ENCODE peak calls at places on chromosomes 11 and 22, in four cellular contexts. N is H1, X is GM12878, M is GM12892. L is an unnamed sample.

GRCh38 chr11:114785820-114786219 is 107.5 kb downstream of the NXPE2 start:
- DNase-seq in N (no peak), X (no peak), M (no peak), L (no peak)

GRCh38 chr22:24303007-24303406 is 32.4 kb downstream of the SPECC1L start:
- DNase-seq in N (no peak), X (no peak), M (no peak), L (no peak)

GRCh38 chr11:14636119-14636518 is 7.5 kb upstream of the PDE3B start:
- DNase-seq in N (no peak), X (no peak), M (no peak), L (no peak)

GRCh38 chr11:116641561-116642045 is 131.2 kb downstream of the BUD13 start:
- DNase-seq in N (peak), X (no peak), M (peak), L (peak)

GRCh38 chr11:2097356-2097997 is 41.7 kb downstream of the IGF2 start:
- DNase-seq in N (peak), X (no peak), M (no peak), L (peak)

GRCh38 chr22:48696371-48696770 is 1131.3 kb downstream of the BRD1 start:
- DNase-seq in N (no peak), X (no peak), M (no peak), L (no peak)

GRCh38 chr11:6387811-6388599 is 2.3 kb upstream of the SMPD1 start:
- DNase-seq in N (no peak), X (no peak), M (no peak), L (no peak)

GRCh38 chr22:19705181-19705934 is 8.9 kb upstream of the SEPTIN5 start:
- DNase-seq in N (peak), X (no peak), M (no peak), L (peak)

GRCh38 chr11:125569913-125570621 is 790 bp downstream of the EI24 start:
- DNase-seq in N (no peak), X (no peak), M (peak), L (no peak)

GRCh38 chr11:61963282-61964057 is 4.0 kb downstream of the FTH1 start:
- DNase-seq in N (no peak), X (peak), M (no peak), L (no peak)

GRCh38 chr11:102626686-102627085 is 1.6 kb upstream of the MMP20 start:
- DNase-seq in N (no peak), X (no peak), M (no peak), L (no peak)

GRCh38 chr22:46336119-46337078 is 885 bp downstream of the TRMU start:
- DNase-seq in N (no peak), X (no peak), M (no peak), L (no peak)

GRCh38 chr11:73386026-73386425 is 9.8 kb downstream of the RELT start:
- DNase-seq in N (no peak), X (peak), M (no peak), L (peak)

GRCh38 chr11:78730267-78730824 is 155.7 kb upstream of the NARS2 start:
- DNase-seq in N (no peak), X (no peak), M (no peak), L (no peak)

GRCh38 chr22:48892571-48893287 is 934.9 kb downstream of the BRD1 start:
- DNase-seq in N (no peak), X (no peak), M (no peak), L (no peak)

GRCh38 chr11:77506857-77507256 is 33.0 kb upstream of the PAK1 start:
- DNase-seq in N (no peak), X (no peak), M (no peak), L (no peak)

GRCh38 chr11:298406-299065 is 790 bp downstream of the IFITM5 start:
- DNase-seq in N (no peak), X (no peak), M (no peak), L (no peak)

GRCh38 chr11:36374726-36375125 is 78.6 kb downstream of the PRR5L start:
- DNase-seq in N (no peak), X (no peak), M (no peak), L (no peak)

GRCh38 chr22:45262931-45263789 is 21.6 kb upstream of the UPK3A start:
- DNase-seq in N (no peak), X (peak), M (peak), L (peak)

GRCh38 chr22:43733138-43733537 is 79.0 kb downstream of the EFCAB6 start:
- DNase-seq in N (no peak), X (no peak), M (no peak), L (no peak)

GRCh38 chr11:117972044-117972443 is 14.2 kb upstream of the IL10RA start:
- DNase-seq in N (no peak), X (no peak), M (no peak), L (no peak)

GRCh38 chr22:35443790-35444684 is 44.1 kb downstream of the MCM5 start:
- DNase-seq in N (no peak), X (no peak), M (no peak), L (no peak)

GRCh38 chr11:12693485-12694181 is 19.4 kb downstream of the TEAD1 start:
- DNase-seq in N (no peak), X (no peak), M (no peak), L (no peak)

GRCh38 chr11:27319065-27319464 is 44.0 kb downstream of the CCDC34 start:
- DNase-seq in N (no peak), X (peak), M (peak), L (peak)

GRCh38 chr22:35582218-35582860 is 34.8 kb downstream of the MB start:
- DNase-seq in N (no peak), X (no peak), M (no peak), L (no peak)

GRCh38 chr22:42258126-42258525 is 12.3 kb downstream of the TCF20 start:
- DNase-seq in N (no peak), X (no peak), M (no peak), L (no peak)

GRCh38 chr11:17494019-17494418 is 17.4 kb upstream of the ABCC8 start:
- DNase-seq in N (no peak), X (no peak), M (no peak), L (no peak)

GRCh38 chr11:32575070-32575469 is 8.6 kb upstream of the EIF3M start:
- DNase-seq in N (no peak), X (no peak), M (no peak), L (no peak)

GRCh38 chr11:57647368-57647767 is 2.3 kb downstream of the YPEL4 start:
- DNase-seq in N (no peak), X (no peak), M (no peak), L (no peak)

GRCh38 chr11:101128571-101129202 is 926 bp downstream of the PGR start:
- DNase-seq in N (no peak), X (no peak), M (no peak), L (no peak)

GRCh38 chr22:46504586-46504985 is 32.8 kb downstream of the CELSR1 start:
- DNase-seq in N (no peak), X (no peak), M (no peak), L (no peak)

GRCh38 chr11:3674189-3674588 is 3.0 kb upstream of the CHRNA10 start:
- DNase-seq in N (peak), X (no peak), M (no peak), L (no peak)

GRCh38 chr11:119433369-119433749 is 10.4 kb upstream of the THY1 start:
- DNase-seq in N (no peak), X (no peak), M (no peak), L (no peak)

GRCh38 chr11:112042161-112042960 is 17.2 kb downstream of the DLAT start:
- DNase-seq in N (no peak), X (no peak), M (no peak), L (no peak)

GRCh38 chr11:75507571-75507970 is 18.2 kb downstream of the GDPD5 start:
- DNase-seq in N (no peak), X (no peak), M (no peak), L (no peak)

GRCh38 chr11:88303037-88303436 is 34.5 kb downstream of the CTSC start:
- DNase-seq in N (no peak), X (peak), M (no peak), L (no peak)

GRCh38 chr11:77179681-77180080 is 51.6 kb downstream of the MYO7A start:
- DNase-seq in N (no peak), X (no peak), M (no peak), L (no peak)

GRCh38 chr11:111606986-111607385 is 4.7 kb downstream of the SIK2 start:
- DNase-seq in N (no peak), X (no peak), M (no peak), L (no peak)

DNA sequence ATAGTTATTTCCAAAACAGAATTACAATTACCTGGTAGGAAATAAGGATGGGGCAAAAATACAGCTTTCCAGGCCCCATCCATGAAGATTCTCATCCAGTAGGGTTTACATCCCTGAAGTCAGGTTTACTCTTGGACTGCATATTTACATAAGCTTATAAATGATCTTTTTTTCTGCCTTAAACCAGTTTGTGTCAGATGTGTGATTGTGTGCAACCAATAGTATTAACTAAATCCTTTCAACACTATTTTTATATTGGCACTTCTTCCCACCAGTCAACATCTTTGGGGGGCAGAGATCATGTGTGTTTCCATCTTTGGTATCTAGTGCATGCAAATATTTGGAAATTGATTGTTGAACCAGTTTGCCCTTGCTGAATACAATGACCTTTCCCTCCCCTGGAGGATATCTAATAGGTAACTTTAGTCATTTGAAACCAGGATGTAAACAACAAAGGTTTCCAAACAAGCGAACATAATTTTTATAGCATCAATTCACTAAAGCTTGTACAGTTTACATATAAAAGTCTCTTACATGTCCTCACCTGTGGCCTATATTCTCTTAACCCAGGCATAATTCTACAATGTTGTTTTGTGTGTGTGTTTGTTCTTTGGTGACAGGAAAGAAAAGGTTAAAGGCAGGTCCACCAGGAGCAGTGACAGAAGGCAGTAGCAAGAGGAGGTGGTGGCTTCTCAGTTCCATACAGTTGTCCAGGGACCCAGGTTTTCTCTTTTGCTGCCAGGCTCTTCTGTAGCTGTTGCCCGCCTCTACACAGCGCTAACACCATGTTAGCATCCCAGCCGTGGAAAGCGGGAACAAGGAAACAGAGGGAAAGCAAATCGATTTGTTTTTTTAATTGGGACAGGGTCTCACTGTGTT is 1.7 kb upstream of the ME3 start:
- DNase-seq in N (no peak), X (no peak), M (no peak), L (no peak)
- TF ChIP-seq POLR2A in N (no peak), X (no peak), M (no peak), L (no peak)

GRCh38 chr22:38479096-38479840 is 11.4 kb downstream of the KDELR3 start:
- DNase-seq in N (no peak), X (no peak), M (no peak), L (no peak)
- TF ChIP-seq TAF1 in N (no peak), X (no peak), M (no peak), L (no peak)

GRCh38 chr11:96263361-96263763 is 79.6 kb downstream of the MAML2 start:
- DNase-seq in N (no peak), X (no peak), M (no peak), L (no peak)
- TF ChIP-seq POLR2AphosphoS5 in N (no peak), X (no peak), M (no peak), L (no peak)

GRCh38 chr11:66592457-66593302 is at the start of the genes CCDC87 and CCS:
- DNase-seq in N (peak), X (peak), M (peak), L (peak)
- TF ChIP-seq POLR2A in N (peak), X (peak), M (peak), L (peak)

GRCh38 chr22:17773606-17774205 is 563 bp downstream of the BID start:
- DNase-seq in N (no peak), X (no peak), M (peak), L (peak)
- TF ChIP-seq TAF1 in N (peak), X (no peak), M (no peak), L (no peak)

GRCh38 chr11:59187587-59187986 is 15.7 kb downstream of the DTX4 start:
- DNase-seq in N (no peak), X (no peak), M (no peak), L (no peak)
- TF ChIP-seq POLR2AphosphoS5 in N (no peak), X (no peak), M (no peak), L (no peak)

GRCh38 chr11:46345131-46345597 is 2.1 kb upstream of the DGKZ start:
- DNase-seq in N (no peak), X (no peak), M (no peak), L (peak)
- TF ChIP-seq POLR2A in N (no peak), X (peak), M (no peak), L (no peak)

DNA sequence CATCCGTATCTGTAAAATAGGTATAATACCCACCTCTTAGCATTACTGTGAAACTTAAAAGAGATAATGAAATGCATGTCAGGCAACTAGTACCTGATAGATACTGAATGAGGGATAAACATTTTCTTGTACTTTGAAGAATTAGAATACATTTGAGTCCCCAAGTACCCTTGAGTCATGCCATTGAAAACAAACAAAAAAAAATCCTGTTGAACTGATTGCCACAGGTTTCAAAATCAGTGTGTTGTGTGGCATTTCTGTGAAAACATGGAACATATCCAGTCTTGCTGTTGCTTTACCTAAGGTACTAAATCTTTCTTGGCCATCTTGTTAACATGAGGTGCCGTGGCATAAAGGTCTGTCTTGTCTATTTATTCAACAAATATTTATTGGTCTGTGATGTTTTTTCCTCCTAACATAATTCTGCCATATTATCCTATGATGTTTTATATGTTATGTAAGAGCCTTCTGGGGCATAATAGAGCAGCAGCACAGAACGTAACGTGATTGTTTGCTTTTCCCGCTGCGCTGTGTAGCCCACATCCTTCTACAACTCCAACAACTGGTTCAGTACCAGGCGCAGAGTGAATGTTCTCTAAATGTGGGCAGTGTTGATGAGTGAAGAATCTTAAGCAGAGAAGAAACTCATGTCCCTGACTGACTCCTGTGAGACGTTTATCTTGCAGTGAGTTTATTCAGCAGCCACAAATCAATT is 79.3 kb upstream of the RAB1B start:
- DNase-seq in N (no peak), X (no peak), M (no peak), L (no peak)
- TF ChIP-seq TAF1 in N (no peak), X (no peak), M (no peak), L (no peak)

GRCh38 chr22:32203181-32204105 is 1.4 kb downstream of the RFPL2 start:
- DNase-seq in N (no peak), X (no peak), M (no peak), L (no peak)

GRCh38 chr22:32202161-32202538 is 2.7 kb downstream of the RFPL2 start:
- DNase-seq in N (no peak), X (no peak), M (no peak), L (no peak)

GRCh38 chr22:32200752-32201151 is 4.1 kb downstream of the RFPL2 start:
- DNase-seq in N (no peak), X (no peak), M (no peak), L (no peak)

GRCh38 chr22:32204211-32204855 is 540 bp downstream of the RFPL2 start:
- DNase-seq in N (no peak), X (no peak), M (no peak), L (no peak)

GRCh38 chr22:32202539-32203180 is 2.2 kb downstream of the RFPL2 start:
- DNase-seq in N (no peak), X (no peak), M (no peak), L (no peak)
- TF ChIP-seq POLR2AphosphoS5 in N (no peak), X (no peak), M (no peak), L (no peak)

L was measured in GM12891.